ENCODE peak calls at places on chromosome 21, in eight cellular contexts. P, V, I, N, F, S, U and Z are unnamed samples.
A peak's percentile ranks its signal among the peaks of the same experiment; 100 is the strongest.

GRCh38 chr21:46002841-46003574 is 21.4 kb downstream of the COL6A1 start:
- DNase-seq in F (no peak), P (no peak), N (no peak), V (peak; percentile 41), I (no peak), S (no peak), U (no peak), Z (no peak)

GRCh38 chr21:16040601-16041000 is 310.8 kb downstream of the USP25 start:
- DNase-seq in I (no peak), F (no peak), S (no peak), V (no peak), P (no peak), U (peak; percentile 5), N (no peak), Z (no peak)

GRCh38 chr21:33198346-33199135 is 31.2 kb upstream of the IFNAR2 start:
- DNase-seq in P (no peak), F (no peak), N (no peak), S (peak; percentile 87), V (peak; percentile 76), I (peak; percentile 43), U (peak; percentile 92), Z (peak; percentile 48)

GRCh38 chr21:22355949-22356348 is 1357.7 kb downstream of the NCAM2 start:
- DNase-seq in P (no peak), F (no peak), U (no peak), N (no peak), V (no peak), I (no peak), S (no peak), Z (no peak)

GRCh38 chr21:25845729-25846256 is 111.0 kb downstream of the GABPA start:
- DNase-seq in I (no peak), F (peak; percentile 49), P (no peak), S (no peak), V (no peak), U (no peak), N (no peak), Z (no peak)

GRCh38 chr21:39010629-39011404 is 172.4 kb downstream of the PSMG1 start:
- DNase-seq in I (no peak), S (peak; percentile 53), N (no peak), F (no peak), U (no peak), V (no peak), P (no peak), Z (no peak)

GRCh38 chr21:35896060-35896459 is 164.3 kb downstream of the SETD4 start:
- DNase-seq in F (no peak), N (no peak), V (no peak), I (no peak), P (no peak), U (no peak), S (no peak), Z (no peak)

GRCh38 chr21:16081304-16081703 is 351.5 kb downstream of the USP25 start:
- DNase-seq in N (no peak), V (no peak), P (no peak), U (no peak), I (no peak), F (no peak), S (no peak), Z (no peak)

GRCh38 chr21:46011267-46011967 is 29.8 kb downstream of the COL6A1 start:
- DNase-seq in P (no peak), I (no peak), V (no peak), S (no peak), F (no peak), U (no peak), N (no peak), Z (no peak)

GRCh38 chr21:44804762-44805161 is 3.1 kb upstream of the UBE2G2 start:
- DNase-seq in F (no peak), U (no peak), P (no peak), I (no peak), V (no peak), N (no peak), S (no peak), Z (no peak)